ENCODE peak calls at places on chromosomes 1 and 21, in seven cellular contexts. A is heart right ventricle, U is OCI-LY7, F is tibial nerve, L is lower lobe of right lung, I is neural crest cell, H is AG10803. C is an unnamed sample.

GRCh38 chr1:48923116-48923515 is 146.4 kb upstream of the BEND5 start:
- DNase-seq in A (no peak), U (no peak), F (no peak), L (no peak), I (no peak), H (no peak), C (no peak)

GRCh38 chr21:45377866-45378257 is 27.1 kb upstream of the COL18A1 start:
- DNase-seq in A (no peak), U (no peak), F (no peak), L (no peak), I (no peak), H (no peak), C (no peak)

GRCh38 chr21:29025328-29025713 is 853 bp downstream of the USP16 start:
- DNase-seq in A (no peak), U (no peak), F (no peak), L (no peak), I (no peak), H (peak; percentile 12), C (no peak)

GRCh38 chr1:85612704-85613361 is 32.3 kb downstream of the CCN1 start:
- DNase-seq in A (peak; percentile 13), U (no peak), F (no peak), L (no peak), I (no peak), H (peak; percentile 98), C (no peak)

GRCh38 chr21:45145146-45145545 is 70.8 kb downstream of the ADARB1 start:
- DNase-seq in A (no peak), U (no peak), F (no peak), L (no peak), I (no peak), H (no peak), C (no peak)

GRCh38 chr1:107460009-107460408 is 319.2 kb downstream of the NTNG1 start:
- DNase-seq in A (no peak), U (no peak), F (no peak), L (no peak), I (no peak), H (no peak), C (no peak)

GRCh38 chr1:86502721-86503430 is 34.1 kb downstream of the CLCA1 start:
- DNase-seq in A (peak; percentile 50), U (no peak), F (no peak), L (no peak), I (no peak), H (no peak), C (no peak)

GRCh38 chr1:183074215-183074614 is 51.0 kb downstream of the LAMC1 start:
- DNase-seq in A (no peak), U (no peak), F (no peak), L (no peak), I (no peak), H (no peak), C (no peak)

GRCh38 chr1:72018562-72018961 is 263.8 kb downstream of the NEGR1 start:
- DNase-seq in A (no peak), U (no peak), F (no peak), L (no peak), I (no peak), H (no peak), C (no peak)
- TF ChIP-seq CTCF in A (no peak), U (no peak), F (no peak), L (no peak), I (no peak), H (no peak), C (no peak)

DNA sequence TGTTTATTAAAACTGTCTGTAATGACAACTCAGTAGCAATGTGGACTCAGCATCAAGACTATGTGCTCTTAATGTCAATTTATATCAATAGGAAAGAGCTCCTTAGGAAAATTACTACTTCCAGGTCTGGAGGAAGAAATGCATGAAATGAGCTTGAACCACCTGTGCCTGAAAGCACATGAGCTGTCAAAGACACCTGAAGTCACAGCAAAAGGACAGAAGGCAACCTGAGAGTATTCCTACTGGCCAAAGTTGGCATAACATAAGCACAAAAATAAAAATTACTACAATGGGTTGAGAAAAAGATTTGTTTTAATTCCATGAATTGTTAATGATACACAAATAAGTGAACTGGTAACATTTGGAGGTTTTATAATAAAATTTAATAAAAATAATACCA is 13.4 kb upstream of the KRTAP7-1 start:
- DNase-seq in A (no peak), U (no peak), F (no peak), L (no peak), I (no peak), H (no peak), C (no peak)
- TF ChIP-seq CTCF in A (no peak), U (no peak), F (no peak), L (no peak), I (peak; percentile 41), H (no peak), C (no peak)

GRCh38 chr1:119316870-119317416 is 51.6 kb upstream of the HAO2 start:
- DNase-seq in A (no peak), U (no peak), F (no peak), L (no peak), I (no peak), H (peak; percentile 21), C (no peak)
- TF ChIP-seq CTCF in A (no peak), U (peak; percentile 24), F (no peak), L (no peak), I (no peak), H (peak; percentile 51), C (no peak)

DNA sequence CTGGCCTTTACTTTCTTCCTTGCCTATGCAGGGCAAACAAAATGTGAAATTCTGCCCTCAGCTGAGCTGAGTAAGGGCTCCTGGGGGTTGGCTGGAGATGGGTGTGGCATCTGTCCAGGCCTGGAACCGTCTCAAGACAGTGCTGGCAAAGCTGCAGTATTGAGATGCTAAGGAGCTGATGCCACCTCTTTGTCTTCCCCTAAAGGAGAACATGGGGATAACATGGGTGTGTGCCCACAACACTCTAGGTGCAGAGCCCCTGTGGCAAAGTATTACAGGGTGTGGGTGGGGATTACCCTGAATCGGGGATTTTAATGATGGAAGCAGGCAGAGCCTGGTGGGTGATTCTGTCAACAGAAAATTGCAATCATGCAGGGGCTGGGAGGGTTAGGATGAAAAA is 2.5 kb upstream of the ST3GAL3 start:
- DNase-seq in A (no peak), U (peak; percentile 19), F (no peak), L (no peak), I (no peak), H (peak; percentile 71), C (no peak)
- TF ChIP-seq CTCF in A (no peak), U (peak; percentile 55), F (no peak), L (no peak), I (no peak), H (peak; percentile 40), C (no peak)

GRCh38 chr1:105138445-105138821 is 1388.7 kb downstream of the AMY1C start:
- DNase-seq in A (no peak), U (no peak), F (no peak), L (no peak), I (no peak), H (no peak), C (no peak)
- TF ChIP-seq CTCF in A (no peak), U (no peak), F (no peak), L (no peak), I (no peak), H (no peak), C (no peak)